ENCODE peak calls at places on chromosomes 5 and 9, in four cellular contexts. I, Z, H and M are unnamed samples.

GRCh38 chr9:79685576-79685975 is 113.8 kb downstream of the TLE4 start:
- DNase-seq in I (no peak), Z (no peak), H (no peak), M (no peak)

GRCh38 chr5:132464155-132464939 is 26.2 kb downstream of the IRF1 start:
- DNase-seq in Z (peak; percentile 41), I (no peak), H (no peak), M (no peak)

GRCh38 chr5:162096448-162096847 is 28.9 kb downstream of the GABRG2 start:
- DNase-seq in I (no peak), Z (peak; percentile 29), H (no peak), M (no peak)

GRCh38 chr9:99348289-99348688 is 126.2 kb downstream of the SEC61B start:
- DNase-seq in H (no peak), Z (no peak), I (no peak), M (no peak)

GRCh38 chr5:143197260-143197656 is 206.2 kb downstream of the NR3C1 start:
- DNase-seq in H (no peak), Z (no peak), I (no peak), M (no peak)

GRCh38 chr9:98890256-98890655 is 53.5 kb upstream of the COL15A1 start:
- DNase-seq in Z (no peak), I (no peak), H (no peak), M (no peak)

GRCh38 chr5:131968396-131968954 is 23.0 kb upstream of the MEIKIN start:
- DNase-seq in H (no peak), I (peak; percentile 45), Z (no peak), M (no peak)

GRCh38 chr5:173243808-173244305 is 8.9 kb upstream of the NKX2-5 start:
- DNase-seq in I (no peak), H (no peak), Z (no peak), M (no peak)

GRCh38 chr9:86575825-86576488 is 221.7 kb upstream of the TUT7 start:
- DNase-seq in Z (no peak), H (no peak), I (no peak), M (no peak)

GRCh38 chr9:109313351-109313750 is 7.5 kb downstream of the EPB41L4B start:
- DNase-seq in Z (no peak), I (no peak), H (no peak), M (no peak)

GRCh38 chr9:122128432-122129343 is 30.9 kb downstream of the NDUFA8 start:
- DNase-seq in Z (no peak), I (no peak), H (no peak), M (no peak)

GRCh38 chr9:79129865-79130480 is 441.8 kb upstream of the TLE4 start:
- DNase-seq in I (peak; percentile 36), H (peak; percentile 70), Z (peak; percentile 34), M (peak; percentile 33)

GRCh38 chr5:169913479-169913878 is 66.8 kb downstream of the INSYN2B start:
- DNase-seq in Z (no peak), H (no peak), I (no peak), M (no peak)